ENCODE peak calls at places on chromosomes 12 and 14, in seven cellular contexts. D is ovary, E is HepG2, G is sigmoid colon, K is adrenal gland, V is uterus, A is GM12892. I is an unnamed sample.
A peak's percentile ranks its signal among the peaks of the same experiment; 100 is the strongest.

GRCh38 chr14:32808574-32809098 is 130.0 kb upstream of the NPAS3 start:
- DNase-seq in G (no peak), E (no peak), V (no peak), D (no peak), K (no peak), A (no peak), I (no peak)

GRCh38 chr12:6824962-6825381 is 3.2 kb upstream of the P3H3 start:
- DNase-seq in A (no peak), V (no peak), G (no peak), K (no peak), E (no peak), D (no peak), I (no peak)

GRCh38 chr12:1197264-1198018 is 206.4 kb downstream of the ERC1 start:
- DNase-seq in D (no peak), E (no peak), V (no peak), K (no peak), G (no peak), A (no peak), I (no peak)

GRCh38 chr12:72509893-72510292 is 237.7 kb downstream of the TRHDE start:
- DNase-seq in A (no peak), E (no peak), V (no peak), D (no peak), G (no peak), K (no peak), I (no peak)

GRCh38 chr12:2769866-2770533 is 24.8 kb upstream of the FKBP4 start:
- DNase-seq in G (no peak), V (no peak), A (no peak), K (no peak), E (no peak), D (no peak), I (no peak)

GRCh38 chr14:22232486-22232885 is 356.5 kb downstream of the DAD1 start:
- DNase-seq in K (no peak), D (no peak), V (no peak), A (no peak), G (no peak), E (no peak), I (no peak)

GRCh38 chr12:51717325-51717925 is 126.4 kb downstream of the SCN8A start:
- DNase-seq in K (no peak), D (no peak), V (no peak), G (no peak), E (no peak), A (no peak), I (no peak)

GRCh38 chr14:88546621-88547385 is 8.0 kb downstream of the PTPN21 start:
- DNase-seq in A (no peak), K (no peak), G (no peak), V (no peak), D (no peak), E (no peak), I (no peak)

GRCh38 chr14:100524933-100525243 is 62.3 kb downstream of the BEGAIN start:
- DNase-seq in D (no peak), G (peak; percentile 61), V (peak; percentile 13), K (peak; percentile 79), A (peak; percentile 27), E (no peak), I (no peak)

DNA sequence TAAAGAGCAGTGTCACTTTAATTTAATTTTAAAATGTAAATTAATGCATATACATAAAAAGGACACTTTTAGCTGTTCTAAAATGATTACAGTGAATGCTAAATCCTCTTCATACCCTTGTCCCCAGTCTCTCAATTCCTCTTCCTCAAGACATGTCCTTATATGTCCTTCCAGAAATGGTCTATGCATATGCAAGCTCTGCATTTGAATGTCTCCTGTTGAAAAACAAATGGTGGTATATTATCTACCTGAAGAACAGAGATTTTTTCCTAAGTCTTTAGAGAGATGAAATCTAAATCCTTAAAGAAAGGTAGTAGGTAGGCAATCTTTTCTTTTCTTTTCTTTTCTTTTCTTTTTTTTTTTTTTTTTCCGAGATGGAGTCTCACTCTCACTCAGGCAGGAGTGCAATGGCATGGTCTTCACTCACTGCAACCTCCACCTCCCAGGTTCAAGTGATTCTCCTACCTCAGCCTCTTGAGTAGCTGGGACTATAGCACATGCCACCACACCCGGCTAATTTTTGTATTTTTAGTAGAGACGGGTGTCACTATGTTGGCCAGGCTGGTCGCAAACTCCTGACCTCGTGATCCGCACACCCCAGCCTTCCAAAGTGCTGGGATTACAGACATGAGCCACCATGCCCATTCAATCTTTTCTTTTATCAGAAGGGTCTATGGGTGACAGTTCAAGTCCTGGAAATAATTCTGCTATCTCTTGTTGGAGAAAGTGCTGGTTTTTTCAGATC is 180.5 kb downstream of the PRKCH start:
- DNase-seq in D (no peak), A (no peak), K (no peak), G (no peak), E (no peak), V (no peak), I (no peak)
- TF ChIP-seq POLR2A in D (no peak), A (peak; percentile 42), K (no peak), G (no peak), E (no peak), V (no peak), I (no peak)

DNA sequence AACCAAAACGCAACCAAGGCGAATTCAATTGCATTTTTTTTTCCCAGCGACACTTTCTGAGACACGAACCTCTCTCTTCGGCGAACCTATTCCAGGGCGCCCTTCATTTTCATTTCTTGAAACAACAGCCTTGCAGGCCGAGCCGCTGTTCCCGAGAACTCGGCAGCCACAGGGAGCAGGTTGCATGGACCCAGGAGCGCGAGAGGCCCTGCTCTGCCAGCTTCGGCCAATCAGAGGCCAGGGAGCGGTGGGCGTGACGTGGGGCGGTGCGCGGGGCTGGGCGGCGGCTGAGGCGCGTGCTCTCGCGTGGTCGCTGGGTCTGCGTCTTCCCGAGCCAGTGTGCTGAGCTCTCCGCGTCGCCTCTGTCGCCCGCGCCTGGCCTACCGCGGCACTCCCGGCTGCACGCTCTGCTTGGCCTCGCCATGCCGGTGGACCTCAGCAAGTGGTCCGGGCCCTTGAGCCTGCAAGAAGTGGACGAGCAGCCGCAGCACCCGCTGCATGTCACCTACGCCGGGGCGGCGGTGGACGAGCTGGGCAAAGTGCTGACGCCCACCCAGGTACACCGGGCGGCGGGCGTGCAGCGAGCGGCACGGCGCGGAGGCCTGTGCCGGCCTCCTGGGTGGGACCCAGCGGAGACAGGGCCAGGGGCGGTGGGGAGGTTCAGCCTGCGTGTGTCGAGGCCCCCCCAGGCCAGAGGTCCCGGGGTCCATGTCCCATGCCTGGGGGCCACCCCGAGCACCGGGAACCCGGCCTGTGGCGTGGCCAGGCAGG is at the start of gene PEBP1:
- DNase-seq in E (peak; percentile 88), A (peak; percentile 91), V (peak; percentile 94), D (peak; percentile 93), G (peak; percentile 97), K (peak; percentile 98), I (peak; percentile 96)
- TF ChIP-seq POLR2A in E (peak; percentile 98), A (peak; percentile 94), V (peak; percentile 94), D (peak; percentile 81), G (peak; percentile 73), K (peak; percentile 99), I (no peak)

GRCh38 chr12:96487214-96487613 is 2.2 kb upstream of the CFAP54 start:
- DNase-seq in A (no peak), E (no peak), D (no peak), G (no peak), K (no peak), V (no peak), I (no peak)

GRCh38 chr12:96493101-96493500 is 3.7 kb downstream of the CFAP54 start:
- DNase-seq in V (no peak), A (no peak), D (no peak), G (no peak), E (no peak), K (no peak), I (no peak)

GRCh38 chr12:96487634-96488033 is 1.7 kb upstream of the CFAP54 start:
- DNase-seq in G (no peak), E (no peak), D (no peak), K (no peak), A (no peak), V (no peak), I (no peak)

GRCh38 chr12:96486751-96487150 is 2.6 kb upstream of the CFAP54 start:
- DNase-seq in A (no peak), V (no peak), D (no peak), K (no peak), G (no peak), E (no peak), I (no peak)

GRCh38 chr12:96489392-96490056 is at the start of gene CFAP54:
- DNase-seq in V (peak; percentile 94), G (peak; percentile 97), A (peak; percentile 81), E (peak; percentile 83), D (peak; percentile 87), K (peak; percentile 97), I (peak; percentile 96)
- TF ChIP-seq POLR2A in V (no peak), G (no peak), A (no peak), E (no peak), D (peak; percentile 38), K (no peak), I (no peak)

DNA sequence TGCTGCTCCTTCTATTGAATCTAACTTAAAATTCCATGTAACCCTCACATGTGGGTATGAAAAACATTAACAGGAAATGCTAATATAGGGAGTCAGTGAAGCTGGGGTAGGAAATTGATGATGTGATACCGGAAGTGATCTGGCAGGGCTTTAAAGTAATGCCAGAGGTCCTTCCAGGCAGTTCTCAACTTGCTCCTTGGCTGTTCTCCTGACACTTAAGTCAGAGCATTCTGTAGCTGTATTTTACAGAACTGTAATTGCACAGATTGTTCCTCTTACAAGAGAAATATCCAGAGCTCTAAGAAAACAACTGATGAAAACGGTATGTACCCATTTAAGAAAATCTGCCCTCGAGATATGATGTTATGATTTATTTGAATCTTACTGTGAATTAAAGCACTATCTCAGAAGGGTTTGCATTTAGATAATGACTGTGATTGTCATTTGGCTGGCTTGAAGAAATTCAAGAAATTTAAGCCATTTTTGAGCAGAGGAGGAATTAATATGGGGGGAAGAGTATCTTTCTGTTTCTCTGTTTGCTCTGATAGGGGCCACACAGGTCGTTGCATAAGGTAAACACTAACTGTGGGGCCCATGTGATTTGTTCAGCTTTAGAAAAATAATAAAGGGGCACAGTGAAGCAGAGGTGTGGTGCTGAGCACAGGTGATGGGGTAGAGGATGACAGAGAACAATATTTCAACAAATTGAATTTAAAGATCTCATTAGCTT is 88.4 kb downstream of the BBS10 start:
- DNase-seq in G (no peak), A (no peak), V (no peak), E (no peak), D (no peak), K (no peak), I (no peak)
- TF ChIP-seq POLR2A in G (no peak), A (no peak), V (no peak), E (no peak), D (no peak), K (no peak), I (no peak)

GRCh38 chr12:47903927-47904646 is 707 bp downstream of the VDR start:
- DNase-seq in G (peak; percentile 79), D (peak; percentile 35), K (peak; percentile 80), A (no peak), E (no peak), V (peak; percentile 46), I (peak; percentile 35)
- TF ChIP-seq POLR2A in G (no peak), D (no peak), K (peak; percentile 62), A (no peak), E (no peak), V (no peak), I (no peak)